ENCODE peak calls at places on chromosome 14, in nine cellular contexts. T is hepatocyte, G is heart left ventricle, Q is upper lobe of right lung, C is tibial artery, P is thyroid gland, X is fibroblast of lung, L is PC-3, M is OCI-LY7. E is an unnamed sample.

GRCh38 chr14:99361596-99362220 is 89.7 kb upstream of the BCL11B start:
- DNase-seq in T (no peak), X (no peak), G (no peak), P (no peak), L (no peak), C (no peak), Q (no peak), M (no peak), E (no peak)

GRCh38 chr14:69289811-69290520 is 30.0 kb downstream of the GALNT16 start:
- DNase-seq in M (no peak), G (no peak), P (no peak), L (no peak), T (no peak), C (no peak), Q (no peak), X (no peak), E (no peak)

GRCh38 chr14:72543325-72543724 is 350.6 kb downstream of the DPF3 start:
- DNase-seq in C (no peak), T (no peak), M (no peak), X (no peak), P (no peak), L (no peak), G (no peak), Q (no peak), E (no peak)

GRCh38 chr14:68860771-68861170 is 67.9 kb upstream of the ZFP36L1 start:
- DNase-seq in L (no peak), P (no peak), Q (no peak), C (no peak), M (no peak), T (no peak), X (no peak), G (no peak), E (no peak)

GRCh38 chr14:77409131-77409533 is 14.2 kb downstream of the NOXRED1 start:
- DNase-seq in P (no peak), X (peak; percentile 11), C (no peak), Q (no peak), T (peak; percentile 37), M (peak; percentile 34), G (no peak), L (peak; percentile 41), E (peak; percentile 60)

GRCh38 chr14:94545131-94545841 is 16.0 kb upstream of the SERPINA4 start:
- DNase-seq in T (no peak), X (peak; percentile 35), L (no peak), C (no peak), Q (no peak), G (no peak), P (no peak), M (no peak), E (no peak)

GRCh38 chr14:91119556-91120311 is 5.9 kb downstream of the DGLUCY start:
- DNase-seq in T (no peak), L (peak; percentile 84), Q (no peak), X (peak; percentile 78), M (no peak), G (peak; percentile 64), C (peak; percentile 34), P (no peak), E (no peak)

GRCh38 chr14:77323571-77323970 is 2.7 kb downstream of the GSTZ1 start:
- DNase-seq in T (no peak), L (no peak), Q (no peak), C (no peak), X (no peak), M (no peak), P (no peak), G (no peak), E (no peak)

GRCh38 chr14:89409961-89410360 is 7.1 kb downstream of the FOXN3 start:
- DNase-seq in G (no peak), Q (peak; percentile 54), L (no peak), P (no peak), X (no peak), T (no peak), M (no peak), C (no peak), E (no peak)

GRCh38 chr14:87409401-87409800 is 583.6 kb downstream of the GALC start:
- DNase-seq in L (no peak), X (peak; percentile 72), Q (no peak), G (no peak), C (no peak), P (no peak), M (no peak), T (no peak), E (no peak)

GRCh38 chr14:49688701-49689030 is 652 bp upstream of the POLE2 start:
- DNase-seq in X (no peak), P (no peak), L (no peak), M (no peak), Q (no peak), C (no peak), G (no peak), T (no peak), E (no peak)

GRCh38 chr14:33249361-33249760 is 310.7 kb downstream of the NPAS3 start:
- DNase-seq in C (no peak), P (no peak), X (no peak), Q (no peak), G (no peak), L (no peak), T (no peak), M (no peak), E (no peak)

GRCh38 chr14:29216774-29217232 is 450.2 kb downstream of the FOXG1 start:
- DNase-seq in P (no peak), L (peak; percentile 85), G (no peak), Q (no peak), C (no peak), X (peak; percentile 57), T (no peak), M (no peak), E (no peak)

GRCh38 chr14:84129028-84129427 is 1400.9 kb upstream of the FLRT2 start:
- DNase-seq in C (no peak), X (no peak), M (no peak), G (no peak), L (no peak), Q (no peak), P (no peak), T (no peak), E (no peak)

DNA sequence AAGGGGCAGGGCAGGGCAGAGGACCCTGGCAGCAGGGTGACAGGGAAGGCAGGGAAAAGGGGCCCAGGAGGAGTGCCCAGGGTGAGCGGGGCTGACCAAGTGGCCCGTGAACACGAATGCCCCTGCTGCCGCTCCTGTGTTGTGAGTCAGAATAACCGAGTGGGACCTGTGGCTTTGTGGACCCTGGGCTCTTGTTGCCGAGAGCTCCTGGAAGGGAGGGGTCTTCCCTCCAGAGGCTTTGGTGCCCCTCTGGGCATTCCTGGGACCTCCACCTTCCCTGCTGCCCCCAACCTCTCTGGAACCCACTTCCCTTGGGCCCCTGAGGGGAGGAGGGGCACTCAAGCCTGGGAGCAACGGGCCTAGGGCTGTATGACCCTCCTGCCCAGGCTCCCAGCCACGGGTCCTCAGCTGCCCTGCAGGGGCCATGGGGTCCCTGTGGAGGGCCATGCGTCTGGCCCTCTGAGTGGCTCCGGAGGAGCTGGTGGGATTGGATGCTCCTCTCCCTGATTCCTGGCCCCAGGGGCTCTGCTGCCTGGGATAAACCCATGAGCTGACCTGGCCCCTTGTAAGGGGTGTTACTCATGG is 319.4 kb downstream of the TMEM121 start:
- DNase-seq in Q (no peak), P (no peak), G (no peak), X (no peak), C (peak; percentile 9), M (peak; percentile 2), L (no peak), T (no peak), E (no peak)
- H3K4me3 ChIP-seq in Q (no peak overlapping the region), P (no peak overlapping the region), G (no peak overlapping the region), X (no peak overlapping the region), C (no peak overlapping the region), M (no peak overlapping the region), L (no peak overlapping the region), T (no peak overlapping the region), E (no peak overlapping the region)

DNA sequence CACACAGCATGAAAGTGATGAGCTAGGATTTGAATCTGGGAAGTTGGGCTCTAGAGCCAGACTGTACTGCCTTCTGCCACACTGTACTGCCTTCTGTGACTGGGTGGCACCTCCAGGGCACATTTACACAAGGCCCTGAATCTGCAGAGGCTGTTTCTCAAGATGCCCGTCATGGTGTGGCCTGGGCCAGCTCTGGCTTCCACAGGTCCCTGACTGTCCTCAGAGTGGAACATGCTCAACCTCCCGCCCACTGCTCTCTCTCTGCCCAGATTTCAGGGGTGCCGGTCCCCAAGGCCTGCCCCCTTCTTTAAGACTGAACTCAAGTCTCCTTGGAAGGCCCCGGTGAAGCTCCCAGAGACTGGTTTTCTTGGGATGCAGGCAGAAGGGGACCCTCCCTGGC is 50.2 kb downstream of the C14orf132 start:
- DNase-seq in P (no peak), G (no peak), Q (no peak), L (no peak), X (no peak), C (no peak), T (no peak), M (no peak), E (no peak)
- H3K4me3 ChIP-seq in P (no peak overlapping the region), G (no peak overlapping the region), Q (no peak overlapping the region), L (no peak overlapping the region), X (no peak overlapping the region), C (no peak overlapping the region), T (no peak overlapping the region), M (no peak overlapping the region), E (no peak overlapping the region)

DNA sequence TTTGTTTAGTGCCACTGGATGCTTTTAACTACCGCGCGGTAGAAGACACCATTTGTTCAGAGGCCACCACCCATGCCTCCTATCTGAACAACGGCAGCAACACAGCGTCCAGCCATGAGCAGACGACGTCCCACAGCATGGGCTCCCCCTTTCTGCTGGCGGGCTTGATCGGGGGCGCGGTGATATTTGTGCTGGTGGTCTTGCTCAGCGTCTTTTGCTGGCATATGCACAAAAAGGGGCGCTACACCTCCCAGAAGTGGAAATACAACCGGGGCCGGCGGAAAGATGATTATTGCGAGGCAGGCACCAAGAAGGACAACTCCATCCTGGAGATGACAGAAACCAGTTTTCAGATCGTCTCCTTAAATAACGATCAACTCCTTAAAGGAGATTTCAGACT is 93.0 kb downstream of the FLRT2 start:
- DNase-seq in P (no peak), X (no peak), M (no peak), T (no peak), C (no peak), L (no peak), Q (no peak), G (no peak), E (no peak)
- H3K4me3 ChIP-seq in P (no peak overlapping the region), X (no peak overlapping the region), M (no peak overlapping the region), T (no peak overlapping the region), C (no peak overlapping the region), L (no peak overlapping the region), Q (no peak overlapping the region), G (no peak overlapping the region), E (no peak overlapping the region)

GRCh38 chr14:75335588-75335987 is 57.0 kb downstream of the FOS start:
- DNase-seq in C (no peak), M (no peak), Q (no peak), P (no peak), L (no peak), G (no peak), T (no peak), X (no peak), E (no peak)

GRCh38 chr14:75328575-75328974 is 49.9 kb downstream of the FOS start:
- DNase-seq in L (no peak), G (no peak), C (no peak), X (no peak), M (no peak), P (no peak), T (no peak), Q (no peak), E (no peak)

GRCh38 chr14:75339059-75339458 is 60.4 kb downstream of the FOS start:
- DNase-seq in C (no peak), P (no peak), X (peak; percentile 46), L (no peak), T (no peak), G (no peak), Q (no peak), M (no peak), E (no peak)

GRCh38 chr14:75333523-75334190 is 55.0 kb downstream of the FOS start:
- DNase-seq in C (no peak), T (no peak), M (no peak), L (no peak), X (no peak), G (no peak), P (no peak), Q (peak; percentile 64), E (no peak)

GRCh38 chr14:75334191-75335051 is 55.8 kb downstream of the FOS start:
- DNase-seq in G (peak; percentile 75), T (no peak), C (peak; percentile 62), P (peak; percentile 17), L (no peak), Q (peak; percentile 69), X (no peak), M (no peak), E (no peak)
- H3K4me3 ChIP-seq in G (peak overlapping the region; percentile 49), T (no peak overlapping the region), C (no peak overlapping the region), P (no peak overlapping the region), L (no peak overlapping the region), Q (peak overlapping the region; percentile 11), X (no peak overlapping the region), M (no peak overlapping the region), E (no peak overlapping the region)